ENCODE peak calls at places on chromosomes 7 and 10, in ten cellular contexts. P is psoas muscle; H is A549; Z is fibroblast of pulmonary artery; B is GM23338; X is endodermal cell; E is body of pancreas; M is brain microvascular endothelial cell; C is dorsolateral prefrontal cortex; U is CD4-positive, alpha-beta T cell. A is an unnamed sample.

GRCh38 chr10:119318411-119319160 is 111.2 kb downstream of the GRK5 start:
- DNase-seq in P (no peak), H (no peak), Z (no peak), B (no peak), X (no peak), E (no peak), M (no peak), C (no peak), U (no peak), A (no peak)

GRCh38 chr10:75238182-75239180 is 2.7 kb upstream of the COMTD1 start:
- DNase-seq in P (no peak), H (no peak), Z (no peak), B (peak; percentile 54), X (peak; percentile 63), E (no peak), M (no peak), C (no peak), U (no peak), A (no peak)

GRCh38 chr7:124497209-124497608 is 268.4 kb downstream of the GPR37 start:
- DNase-seq in P (no peak), H (no peak), Z (no peak), B (no peak), X (no peak), E (peak; percentile 20), M (no peak), C (no peak), U (no peak), A (no peak)

GRCh38 chr7:40733578-40733977 is 598.8 kb downstream of the SUGCT start:
- DNase-seq in P (no peak), H (no peak), Z (no peak), B (no peak), X (no peak), E (no peak), M (no peak), C (no peak), U (no peak), A (no peak)

GRCh38 chr10:44316187-44316921 is 68.5 kb downstream of the CXCL12 start:
- DNase-seq in P (no peak), H (no peak), Z (no peak), B (peak; percentile 88), X (peak; percentile 97), E (peak; percentile 25), M (no peak), C (no peak), U (no peak), A (no peak)

GRCh38 chr7:39461263-39461662 is 104.9 kb upstream of the YAE1 start:
- DNase-seq in P (no peak), H (no peak), Z (no peak), B (no peak), X (no peak), E (no peak), M (no peak), C (no peak), U (no peak), A (no peak)

GRCh38 chr7:69967152-69967591 is 368.9 kb downstream of the AUTS2 start:
- DNase-seq in P (no peak), H (no peak), Z (peak; percentile 22), B (peak; percentile 43), X (peak; percentile 57), E (peak; percentile 7), M (no peak), C (no peak), U (no peak), A (no peak)

GRCh38 chr10:29816801-29817558 is 182.2 kb upstream of the SVIL start:
- DNase-seq in P (no peak), H (no peak), Z (no peak), B (no peak), X (no peak), E (no peak), M (no peak), C (no peak), U (no peak), A (no peak)

GRCh38 chr10:112698774-112699173 is 251.3 kb upstream of the TCF7L2 start:
- DNase-seq in P (no peak), H (no peak), Z (no peak), B (no peak), X (no peak), E (no peak), M (no peak), C (no peak), U (no peak), A (no peak)

GRCh38 chr10:112701528-112702295 is 248.3 kb upstream of the TCF7L2 start:
- DNase-seq in P (no peak), H (no peak), Z (no peak), B (no peak), X (no peak), E (no peak), M (no peak), C (no peak), U (no peak), A (no peak)

GRCh38 chr10:112695539-112695938 is 248.5 kb downstream of the VTI1A start:
- DNase-seq in P (no peak), H (no peak), Z (no peak), B (no peak), X (no peak), E (no peak), M (no peak), C (no peak), U (no peak), A (no peak)

GRCh38 chr10:112696587-112696986 is 249.6 kb downstream of the VTI1A start:
- DNase-seq in P (no peak), H (no peak), Z (no peak), B (no peak), X (no peak), E (no peak), M (no peak), C (no peak), U (no peak), A (no peak)

DNA sequence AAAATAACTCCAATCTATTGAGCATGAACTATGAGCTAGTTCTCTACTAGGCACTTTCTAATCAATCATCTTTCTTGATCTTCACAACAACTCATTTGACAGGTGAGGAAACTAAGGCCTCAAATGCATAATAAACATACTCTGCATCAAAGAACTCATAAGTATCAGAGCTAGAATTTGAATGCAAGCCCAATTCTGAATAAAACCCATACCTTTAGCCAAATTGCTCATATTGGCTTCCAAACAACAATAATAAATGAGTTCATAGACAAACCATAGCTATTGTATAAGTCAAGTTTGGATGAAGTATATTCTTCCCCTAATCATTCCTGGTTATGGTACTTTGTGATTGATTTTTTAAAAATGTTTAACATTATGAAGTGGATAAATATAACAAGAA is 249.6 kb upstream of the TCF7L2 start:
- DNase-seq in P (no peak), H (no peak), Z (no peak), B (no peak), X (no peak), E (no peak), M (no peak), C (no peak), U (no peak), A (no peak)
- TF ChIP-seq CTCF in P (no peak), H (no peak), Z (no peak), B (no peak), X (no peak), E (no peak), M (no peak), C (no peak), U (no peak), A (no peak)

GRCh38 chr10:79488870-79489269 is 23.5 kb upstream of the EIF5AL1 start:
- DNase-seq in P (no peak), H (no peak), Z (no peak), B (no peak), X (peak; percentile 40), E (no peak), M (no peak), C (no peak), U (no peak), A (no peak)

GRCh38 chr10:79492839-79493238 is 19.5 kb upstream of the EIF5AL1 start:
- DNase-seq in P (no peak), H (no peak), Z (no peak), B (no peak), X (peak; percentile 24), E (no peak), M (no peak), C (no peak), U (no peak), A (no peak)

GRCh38 chr10:79490400-79491081 is 21.8 kb upstream of the EIF5AL1 start:
- DNase-seq in P (peak; percentile 30), H (no peak), Z (peak; percentile 60), B (no peak), X (peak; percentile 59), E (peak; percentile 22), M (no peak), C (no peak), U (no peak), A (no peak)

GRCh38 chr10:79492256-79492655 is 20.1 kb upstream of the EIF5AL1 start:
- DNase-seq in P (no peak), H (no peak), Z (no peak), B (no peak), X (peak; percentile 29), E (no peak), M (no peak), C (no peak), U (no peak), A (no peak)

DNA sequence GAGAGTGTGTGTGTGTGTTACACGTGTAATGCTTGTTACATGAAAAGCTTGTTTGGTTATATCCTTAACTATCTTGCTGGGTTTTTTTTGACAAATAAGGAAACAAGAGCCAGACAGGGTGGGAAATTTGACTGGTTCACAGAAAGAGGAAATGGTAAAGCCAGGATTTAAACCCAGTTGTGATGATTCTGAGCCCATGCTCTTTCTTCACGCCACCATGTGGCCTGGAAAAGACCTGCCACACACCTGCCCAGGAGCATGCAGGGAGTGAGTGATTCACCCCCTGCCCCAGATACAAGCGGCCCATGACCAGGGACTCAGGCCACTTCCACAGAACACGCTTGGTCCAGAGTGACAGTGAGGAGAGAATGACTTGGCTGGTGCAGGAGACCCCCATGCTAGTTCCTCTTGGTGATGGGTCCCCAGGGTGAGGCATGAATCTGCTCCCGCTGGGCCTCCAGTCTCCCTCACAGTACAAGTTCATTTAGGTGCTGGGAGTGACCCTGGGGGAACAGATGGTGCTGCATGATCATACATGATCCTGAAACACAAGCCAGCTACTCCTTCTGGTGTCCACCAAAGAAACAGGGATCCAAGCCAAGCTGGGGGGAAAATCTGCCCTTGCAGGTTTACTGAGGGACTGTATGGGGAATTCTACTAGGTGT is 21.0 kb upstream of the EIF5AL1 start:
- DNase-seq in P (no peak), H (no peak), Z (no peak), B (peak; percentile 34), X (peak; percentile 75), E (no peak), M (no peak), C (no peak), U (no peak), A (no peak)
- TF ChIP-seq CTCF in P (no peak), H (no peak), Z (no peak), B (peak; percentile 43), X (peak; percentile 66), E (no peak), M (no peak), C (no peak), U (no peak), A (no peak)

GRCh38 chr10:130499541-130499940 is 363.4 kb downstream of the GLRX3 start:
- DNase-seq in P (no peak), H (no peak), Z (no peak), B (no peak), X (no peak), E (no peak), M (no peak), C (no peak), U (no peak), A (no peak)

GRCh38 chr10:130500251-130501000 is 364.2 kb downstream of the GLRX3 start:
- DNase-seq in P (no peak), H (no peak), Z (no peak), B (no peak), X (no peak), E (no peak), M (no peak), C (no peak), U (no peak), A (no peak)

GRCh38 chr10:130497056-130498010 is 361.1 kb downstream of the GLRX3 start:
- DNase-seq in P (no peak), H (no peak), Z (no peak), B (no peak), X (no peak), E (no peak), M (no peak), C (no peak), U (no peak), A (no peak)

GRCh38 chr10:130498042-130498441 is 361.9 kb downstream of the GLRX3 start:
- DNase-seq in P (no peak), H (no peak), Z (no peak), B (no peak), X (no peak), E (no peak), M (no peak), C (no peak), U (no peak), A (no peak)

GRCh38 chr10:130498934-130499333 is 362.7 kb downstream of the GLRX3 start:
- DNase-seq in P (no peak), H (no peak), Z (no peak), B (no peak), X (no peak), E (no peak), M (no peak), C (no peak), U (no peak), A (no peak)
- TF ChIP-seq CTCF in P (no peak), H (no peak), Z (no peak), B (no peak), X (no peak), E (no peak), M (no peak), C (no peak), U (no peak), A (no peak)

GRCh38 chr7:15471387-15471786 is 90.4 kb downstream of the AGMO start:
- DNase-seq in P (no peak), H (no peak), Z (no peak), B (no peak), X (no peak), E (no peak), M (no peak), C (no peak), U (no peak), A (no peak)
- TF ChIP-seq CTCF in P (no peak), H (no peak), Z (no peak), B (no peak), X (no peak), E (no peak), M (no peak), C (no peak), U (no peak), A (no peak)

A was measured in D721Med.